ENCODE peak calls at places on chromosome 15, in seven cellular contexts. B is left ventricle myocardium inferior; Q is Peyer's patch; S is A673; V is LHCN-M2; D is activated naive CD4-positive, alpha-beta T cell treated with anti-CD3 and anti-CD28 coated beads for 36 hours; J is stimulated activated CD4-positive, alpha-beta T cell treated with anti-CD3 and anti-CD28 coated beads, Interleukin-1b, Interleukin-23, amount 100 ng/mL, for 24 hours. G is an unnamed sample.

GRCh38 chr15:65777053-65777452 is 15.0 kb downstream of the DENND4A start:
- DNase-seq in B (no peak), S (no peak), D (no peak), J (no peak), V (no peak), Q (no peak), G (no peak)

GRCh38 chr15:69568621-69569020 is 116.0 kb downstream of the RPLP1 start:
- DNase-seq in S (no peak), Q (no peak), D (no peak), B (no peak), J (no peak), V (no peak), G (no peak)

GRCh38 chr15:59224474-59224873 is 17.8 kb downstream of the LDHAL6B start:
- DNase-seq in Q (no peak), J (no peak), B (peak), D (no peak), V (peak), S (no peak), G (no peak)

GRCh38 chr15:75840659-75841058 is 2.6 kb upstream of the UBE2Q2 start:
- DNase-seq in Q (no peak), V (peak), S (peak), D (no peak), B (no peak), J (no peak), G (no peak)

GRCh38 chr15:97750071-97750470 is 210.4 kb upstream of the ARRDC4 start:
- DNase-seq in V (no peak), B (no peak), J (no peak), S (no peak), Q (no peak), D (no peak), G (no peak)

GRCh38 chr15:65390447-65390846 is 12.6 kb upstream of the IGDCC3 start:
- DNase-seq in S (no peak), D (no peak), B (no peak), Q (no peak), J (no peak), V (no peak), G (no peak)

GRCh38 chr15:59594493-59594942 is 17.1 kb upstream of the GCNT3 start:
- DNase-seq in J (no peak), B (no peak), D (no peak), S (no peak), Q (peak), V (peak), G (no peak)

GRCh38 chr15:74523982-74524381 is 17.0 kb upstream of the ARID3B start:
- DNase-seq in S (no peak), J (no peak), B (no peak), V (no peak), Q (no peak), D (no peak), G (no peak)

GRCh38 chr15:76285241-76285825 is 25.9 kb downstream of the ETFA start:
- DNase-seq in Q (no peak), S (peak), J (no peak), V (peak), B (no peak), D (no peak), G (no peak)

GRCh38 chr15:76100361-76100760 is 40.6 kb downstream of the TMEM266 start:
- DNase-seq in J (no peak), S (no peak), Q (no peak), B (no peak), D (no peak), V (no peak), G (no peak)

GRCh38 chr15:68339481-68339880 is 61.9 kb downstream of the FEM1B start:
- DNase-seq in Q (no peak), B (no peak), J (no peak), D (no peak), V (no peak), S (no peak), G (no peak)